ENCODE peak calls at places on chromosomes 2 and 18, in six cellular contexts. One of them, this sample, is unnamed.

GRCh38 chr2:102494570-102494969 is 21.5 kb downstream of the SLC9A4 start:
- DNase-seq in activated T-helper 2 cell treated with anti-CD3 and anti-CD28 coated beads, Interferon-gamma antibody, Interleukin-2, Interleukin-4, amounts not matched to agents 10 μg/mL and 5 μg/mL and 100 μg/mL, durations not matched to agents 14 hours and 24 hours and 36 hours: no peak
- DNase-seq in non-pigmented ciliary epithelial cell: no peak
- DNase-seq in SJSA1: no peak
- DNase-seq in activated CD8-positive, alpha-beta T cell treated with anti-CD3 and anti-CD28 coated beads, Interleukin-2, amount 10 ng/mL, durations not matched to agents 7 days and 5 days: no peak
- DNase-seq in hepatic stellate cell: no peak
- DNase-seq in this sample: no peak

GRCh38 chr2:233481368-233482142 is 85.0 kb downstream of the USP40 start:
- DNase-seq in non-pigmented ciliary epithelial cell: no peak
- DNase-seq in activated T-helper 2 cell treated with anti-CD3 and anti-CD28 coated beads, Interferon-gamma antibody, Interleukin-2, Interleukin-4, amounts not matched to agents 10 μg/mL and 5 μg/mL and 100 μg/mL, durations not matched to agents 14 hours and 24 hours and 36 hours: no peak
- DNase-seq in SJSA1: no peak
- DNase-seq in hepatic stellate cell: no peak
- DNase-seq in activated CD8-positive, alpha-beta T cell treated with anti-CD3 and anti-CD28 coated beads, Interleukin-2, amount 10 ng/mL, durations not matched to agents 7 days and 5 days: no peak
- DNase-seq in this sample: no peak

GRCh38 chr2:230067990-230068657 is 600 bp downstream of the SLC16A14 start:
- DNase-seq in SJSA1: peak
- DNase-seq in hepatic stellate cell: peak
- DNase-seq in activated CD8-positive, alpha-beta T cell treated with anti-CD3 and anti-CD28 coated beads, Interleukin-2, amount 10 ng/mL, durations not matched to agents 7 days and 5 days: peak
- DNase-seq in non-pigmented ciliary epithelial cell: no peak
- DNase-seq in activated T-helper 2 cell treated with anti-CD3 and anti-CD28 coated beads, Interferon-gamma antibody, Interleukin-2, Interleukin-4, amounts not matched to agents 10 μg/mL and 5 μg/mL and 100 μg/mL, durations not matched to agents 14 hours and 24 hours and 36 hours: peak
- DNase-seq in this sample: peak

GRCh38 chr2:118856330-118856977 is 9.0 kb upstream of the EN1 start:
- DNase-seq in non-pigmented ciliary epithelial cell: no peak
- DNase-seq in SJSA1: no peak
- DNase-seq in activated T-helper 2 cell treated with anti-CD3 and anti-CD28 coated beads, Interferon-gamma antibody, Interleukin-2, Interleukin-4, amounts not matched to agents 10 μg/mL and 5 μg/mL and 100 μg/mL, durations not matched to agents 14 hours and 24 hours and 36 hours: no peak
- DNase-seq in activated CD8-positive, alpha-beta T cell treated with anti-CD3 and anti-CD28 coated beads, Interleukin-2, amount 10 ng/mL, durations not matched to agents 7 days and 5 days: no peak
- DNase-seq in hepatic stellate cell: peak
- DNase-seq in this sample: no peak

GRCh38 chr2:126399001-126399400 is 257.0 kb upstream of the GYPC start:
- DNase-seq in non-pigmented ciliary epithelial cell: no peak
- DNase-seq in activated T-helper 2 cell treated with anti-CD3 and anti-CD28 coated beads, Interferon-gamma antibody, Interleukin-2, Interleukin-4, amounts not matched to agents 10 μg/mL and 5 μg/mL and 100 μg/mL, durations not matched to agents 14 hours and 24 hours and 36 hours: no peak
- DNase-seq in hepatic stellate cell: no peak
- DNase-seq in SJSA1: no peak
- DNase-seq in activated CD8-positive, alpha-beta T cell treated with anti-CD3 and anti-CD28 coated beads, Interleukin-2, amount 10 ng/mL, durations not matched to agents 7 days and 5 days: peak
- DNase-seq in this sample: no peak

GRCh38 chr18:35050004-35050623 is 8.9 kb downstream of the MAPRE2 start:
- DNase-seq in SJSA1: no peak
- DNase-seq in hepatic stellate cell: no peak
- DNase-seq in non-pigmented ciliary epithelial cell: no peak
- DNase-seq in activated T-helper 2 cell treated with anti-CD3 and anti-CD28 coated beads, Interferon-gamma antibody, Interleukin-2, Interleukin-4, amounts not matched to agents 10 μg/mL and 5 μg/mL and 100 μg/mL, durations not matched to agents 14 hours and 24 hours and 36 hours: no peak
- DNase-seq in activated CD8-positive, alpha-beta T cell treated with anti-CD3 and anti-CD28 coated beads, Interleukin-2, amount 10 ng/mL, durations not matched to agents 7 days and 5 days: no peak
- DNase-seq in this sample: no peak

GRCh38 chr18:75406491-75407445 is 20.7 kb downstream of the SMIM21 start:
- DNase-seq in activated T-helper 2 cell treated with anti-CD3 and anti-CD28 coated beads, Interferon-gamma antibody, Interleukin-2, Interleukin-4, amounts not matched to agents 10 μg/mL and 5 μg/mL and 100 μg/mL, durations not matched to agents 14 hours and 24 hours and 36 hours: no peak
- DNase-seq in activated CD8-positive, alpha-beta T cell treated with anti-CD3 and anti-CD28 coated beads, Interleukin-2, amount 10 ng/mL, durations not matched to agents 7 days and 5 days: no peak
- DNase-seq in SJSA1: no peak
- DNase-seq in non-pigmented ciliary epithelial cell: no peak
- DNase-seq in hepatic stellate cell: no peak
- DNase-seq in this sample: no peak

GRCh38 chr2:166068981-166069380 is 58.8 kb downstream of the SCN1A start:
- DNase-seq in activated CD8-positive, alpha-beta T cell treated with anti-CD3 and anti-CD28 coated beads, Interleukin-2, amount 10 ng/mL, durations not matched to agents 7 days and 5 days: no peak
- DNase-seq in non-pigmented ciliary epithelial cell: no peak
- DNase-seq in SJSA1: no peak
- DNase-seq in activated T-helper 2 cell treated with anti-CD3 and anti-CD28 coated beads, Interferon-gamma antibody, Interleukin-2, Interleukin-4, amounts not matched to agents 10 μg/mL and 5 μg/mL and 100 μg/mL, durations not matched to agents 14 hours and 24 hours and 36 hours: no peak
- DNase-seq in hepatic stellate cell: no peak
- DNase-seq in this sample: no peak

GRCh38 chr18:79366177-79367094 is 29.3 kb upstream of the NFATC1 start:
- DNase-seq in SJSA1: peak
- DNase-seq in activated T-helper 2 cell treated with anti-CD3 and anti-CD28 coated beads, Interferon-gamma antibody, Interleukin-2, Interleukin-4, amounts not matched to agents 10 μg/mL and 5 μg/mL and 100 μg/mL, durations not matched to agents 14 hours and 24 hours and 36 hours: no peak
- DNase-seq in non-pigmented ciliary epithelial cell: peak
- DNase-seq in activated CD8-positive, alpha-beta T cell treated with anti-CD3 and anti-CD28 coated beads, Interleukin-2, amount 10 ng/mL, durations not matched to agents 7 days and 5 days: no peak
- DNase-seq in hepatic stellate cell: no peak
- DNase-seq in this sample: peak

GRCh38 chr2:9972621-9973445 is 21.3 kb downstream of the GRHL1 start:
- DNase-seq in non-pigmented ciliary epithelial cell: no peak
- DNase-seq in activated T-helper 2 cell treated with anti-CD3 and anti-CD28 coated beads, Interferon-gamma antibody, Interleukin-2, Interleukin-4, amounts not matched to agents 10 μg/mL and 5 μg/mL and 100 μg/mL, durations not matched to agents 14 hours and 24 hours and 36 hours: no peak
- DNase-seq in hepatic stellate cell: no peak
- DNase-seq in activated CD8-positive, alpha-beta T cell treated with anti-CD3 and anti-CD28 coated beads, Interleukin-2, amount 10 ng/mL, durations not matched to agents 7 days and 5 days: no peak
- DNase-seq in SJSA1: peak
- DNase-seq in this sample: no peak